ENCODE peak calls at places on chromosomes 4 and X, in seven cellular contexts. V is right atrium auricular region, T is K562, Y is astrocyte of the spinal cord, G is foreskin fibroblast, N is heart left ventricle, L is fibroblast of pulmonary artery. E is an unnamed sample.

GRCh38 chr4:64539234-64539849 is 130.1 kb upstream of the TECRL start:
- DNase-seq in V (no peak), T (peak), Y (peak), G (peak), N (no peak), L (peak), E (peak)

GRCh38 chr4:4577359-4577875 is 35.6 kb upstream of the STX18 start:
- DNase-seq in V (no peak), T (no peak), Y (no peak), G (no peak), N (no peak), L (no peak), E (no peak)

GRCh38 chrX:66130469-66130868 is 33.6 kb upstream of the HEPH start:
- DNase-seq in V (no peak), T (no peak), Y (no peak), G (no peak), N (no peak), L (no peak), E (no peak)

GRCh38 chr4:105145059-105145912 is 1.4 kb upstream of the TET2 start:
- DNase-seq in V (no peak), T (no peak), Y (peak), G (peak), N (no peak), L (no peak), E (no peak)

GRCh38 chrX:76127341-76127740 is 45.5 kb upstream of the PBDC1 start:
- DNase-seq in V (no peak), T (peak), Y (no peak), G (no peak), N (no peak), L (no peak), E (no peak)

GRCh38 chrX:103774070-103774642 is 2.5 kb upstream of the PLP1 start:
- DNase-seq in V (no peak), T (no peak), Y (peak), G (peak), N (no peak), L (peak), E (no peak)

GRCh38 chr4:109947918-109948317 is 35.2 kb downstream of the EGF start:
- DNase-seq in V (no peak), T (no peak), Y (no peak), G (no peak), N (no peak), L (no peak), E (no peak)

GRCh38 chr4:143095447-143095846 is 89.3 kb upstream of the USP38 start:
- DNase-seq in V (no peak), T (peak), Y (no peak), G (no peak), N (no peak), L (no peak), E (no peak)

GRCh38 chr4:141329174-141329569 is 108.5 kb downstream of the ZNF330 start:
- DNase-seq in V (no peak), T (no peak), Y (no peak), G (peak), N (no peak), L (peak), E (peak)

GRCh38 chr4:123249821-123250220 is 146.8 kb upstream of the SPRY1 start:
- DNase-seq in V (no peak), T (no peak), Y (no peak), G (no peak), N (no peak), L (no peak), E (no peak)

GRCh38 chr4:123246085-123246484 is 150.5 kb upstream of the SPRY1 start:
- DNase-seq in V (no peak), T (no peak), Y (no peak), G (no peak), N (no peak), L (no peak), E (no peak)

GRCh38 chr4:123248260-123248659 is 148.3 kb upstream of the SPRY1 start:
- DNase-seq in V (no peak), T (no peak), Y (no peak), G (peak), N (no peak), L (peak), E (peak)

GRCh38 chr4:123244233-123244632 is 152.4 kb upstream of the SPRY1 start:
- DNase-seq in V (peak), T (peak), Y (no peak), G (peak), N (peak), L (peak), E (no peak)
- TF ChIP-seq CTCF in V (peak), T (peak), Y (peak), G (no peak), N (peak), L (peak), E (no peak)

GRCh38 chrX:110002300-110003166 is at the start of gene TMEM164:
- DNase-seq in V (peak), T (peak), Y (peak), G (peak), N (peak), L (peak), E (no peak)
- TF ChIP-seq CTCF in V (no peak), T (no peak), Y (no peak), G (no peak), N (no peak), L (no peak), E (no peak)

GRCh38 chr4:77600521-77601451 is 4.8 kb upstream of the CXCL13 start:
- DNase-seq in V (no peak), T (peak), Y (peak), G (no peak), N (no peak), L (peak), E (no peak)
- TF ChIP-seq CTCF in V (peak), T (peak), Y (peak), G (peak), N (peak), L (peak), E (peak)

GRCh38 chr4:127586922-127587571 is 45.7 kb upstream of the INTU start:
- DNase-seq in V (no peak), T (peak), Y (peak), G (peak), N (no peak), L (peak), E (no peak)
- TF ChIP-seq CTCF in V (peak), T (peak), Y (peak), G (peak), N (peak), L (peak), E (peak)

GRCh38 chrX:43845776-43846175 is 36.5 kb downstream of the MAOB start:
- DNase-seq in V (no peak), T (no peak), Y (no peak), G (no peak), N (no peak), L (no peak), E (no peak)
- TF ChIP-seq CTCF in V (no peak), T (no peak), Y (no peak), G (no peak), N (no peak), L (no peak), E (no peak)

DNA sequence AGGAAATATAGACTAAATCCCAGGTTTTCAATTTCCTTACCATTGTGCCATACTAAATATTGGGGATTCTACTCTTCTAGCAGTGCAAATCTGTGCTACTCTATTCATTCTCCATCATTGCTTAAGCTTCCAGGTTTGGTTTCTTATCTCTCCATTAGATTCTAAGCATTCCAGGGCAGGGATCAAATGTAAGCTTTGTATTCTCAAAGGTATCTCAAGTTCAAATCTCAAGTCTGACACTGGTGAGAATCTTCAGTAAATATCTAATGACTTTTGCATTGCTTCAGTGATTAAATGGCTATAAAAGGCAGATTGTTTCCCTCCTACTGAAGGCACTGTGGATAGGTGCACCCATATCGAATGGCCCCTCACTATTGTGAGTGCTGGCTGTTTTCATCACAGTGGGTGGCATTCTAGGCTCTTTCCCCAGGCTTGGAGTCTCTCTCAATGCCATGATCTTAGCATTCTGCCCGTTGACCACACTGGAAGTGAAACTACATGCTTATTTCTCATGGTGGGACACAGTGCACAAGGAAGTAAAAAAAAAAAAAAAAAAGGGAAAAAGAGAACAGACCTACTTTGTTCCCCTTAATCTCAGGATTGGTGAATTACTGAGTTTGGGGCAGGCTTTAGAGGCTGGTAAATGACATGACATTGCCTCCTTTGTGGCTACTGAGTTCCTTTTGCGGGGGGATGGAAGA is 28.7 kb downstream of the FAM9C start:
- DNase-seq in V (no peak), T (no peak), Y (no peak), G (no peak), N (no peak), L (no peak), E (no peak)
- TF ChIP-seq CTCF in V (no peak), T (no peak), Y (no peak), G (no peak), N (no peak), L (no peak), E (no peak)

DNA sequence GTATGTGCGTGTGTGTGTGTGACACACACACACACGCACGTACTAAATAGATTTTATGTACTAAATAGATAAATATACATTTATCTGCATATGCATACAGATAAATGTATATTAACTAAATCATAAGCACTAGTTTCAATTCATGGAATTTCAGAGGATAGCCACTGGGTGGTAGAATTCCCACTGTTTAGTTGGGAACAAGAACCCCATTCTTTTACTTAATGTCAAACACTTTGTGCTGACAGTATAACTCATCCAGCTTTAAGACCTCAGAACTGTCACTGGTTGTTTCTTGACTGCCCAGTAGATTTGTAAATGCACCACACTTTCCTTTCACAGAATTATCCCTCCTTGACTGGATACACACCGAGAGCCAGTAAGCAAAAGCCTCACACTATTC is 32.5 kb downstream of the PPARGC1A start:
- DNase-seq in V (no peak), T (no peak), Y (peak), G (no peak), N (no peak), L (peak), E (no peak)
- TF ChIP-seq CTCF in V (no peak), T (no peak), Y (peak), G (peak), N (peak), L (peak), E (peak)

GRCh38 chr4:151770154-151770553 is 9.3 kb upstream of the GATB start:
- DNase-seq in V (no peak), T (no peak), Y (no peak), G (no peak), N (no peak), L (no peak), E (no peak)

GRCh38 chr4:151768835-151769234 is 8.0 kb upstream of the GATB start:
- DNase-seq in V (no peak), T (no peak), Y (no peak), G (no peak), N (no peak), L (no peak), E (no peak)

GRCh38 chr4:151771664-151772063 is 10.9 kb upstream of the GATB start:
- DNase-seq in V (no peak), T (no peak), Y (no peak), G (peak), N (no peak), L (no peak), E (no peak)

GRCh38 chr4:151772322-151772721 is 11.5 kb upstream of the GATB start:
- DNase-seq in V (no peak), T (no peak), Y (no peak), G (no peak), N (no peak), L (no peak), E (no peak)

DNA sequence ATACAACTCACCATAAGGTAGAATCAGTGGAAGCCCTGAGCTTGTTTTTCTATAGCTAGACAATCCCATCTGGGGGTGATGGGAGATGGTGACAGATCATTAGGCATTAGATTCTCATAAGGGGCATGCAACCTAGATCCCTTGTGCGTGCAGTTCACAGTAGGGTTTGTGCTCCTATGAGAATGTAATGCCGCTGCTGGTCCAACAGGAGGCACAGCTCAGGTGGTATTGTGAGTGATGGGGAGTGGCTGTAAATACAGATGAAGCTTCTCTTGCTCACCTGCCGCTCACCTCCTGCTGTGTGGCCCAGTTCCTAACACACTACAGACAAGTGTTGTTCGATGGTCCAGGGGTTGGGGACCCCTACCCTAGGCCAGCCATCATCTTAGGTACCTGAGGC is 5.9 kb upstream of the GATB start:
- DNase-seq in V (no peak), T (no peak), Y (no peak), G (no peak), N (no peak), L (no peak), E (no peak)
- TF ChIP-seq CTCF in V (no peak), T (peak), Y (no peak), G (no peak), N (no peak), L (no peak), E (no peak)

GRCh38 chr4:118338981-118339765 is 13.6 kb downstream of the PRSS12 start:
- DNase-seq in V (no peak), T (no peak), Y (peak), G (peak), N (no peak), L (peak), E (no peak)

GRCh38 chr4:118338518-118338917 is 14.3 kb downstream of the PRSS12 start:
- DNase-seq in V (no peak), T (no peak), Y (no peak), G (no peak), N (no peak), L (no peak), E (no peak)

GRCh38 chr4:118337954-118338353 is 14.8 kb downstream of the PRSS12 start:
- DNase-seq in V (no peak), T (no peak), Y (no peak), G (peak), N (no peak), L (no peak), E (no peak)

GRCh38 chr4:118335774-118336173 is 17.0 kb downstream of the PRSS12 start:
- DNase-seq in V (no peak), T (no peak), Y (no peak), G (no peak), N (no peak), L (no peak), E (no peak)

GRCh38 chr4:118335316-118335715 is 17.5 kb downstream of the PRSS12 start:
- DNase-seq in V (no peak), T (no peak), Y (no peak), G (no peak), N (no peak), L (no peak), E (no peak)
- TF ChIP-seq CTCF in V (no peak), T (no peak), Y (no peak), G (no peak), N (no peak), L (no peak), E (no peak)

E was measured in AG04449.